ENCODE peak calls at places on chromosomes 16 and 17, in ten cellular contexts. A is retinal pigment epithelial cell, N is MM.1S, I is cardiac fibroblast, U is pancreas, Q is mesothelial cell of epicardium, M is uterus, E is BE2C, J is nephron progenitor cell, L is GM06990. F is an unnamed sample.

GRCh38 chr16:24150282-24150681 is 105.9 kb upstream of the CACNG3 start:
- DNase-seq in N (no peak), E (no peak), Q (no peak), M (no peak), U (no peak), A (no peak), J (no peak), I (no peak), L (no peak), F (no peak)

GRCh38 chr16:77780378-77780837 is 8.0 kb upstream of the VAT1L start:
- DNase-seq in A (no peak), L (no peak), Q (no peak), E (no peak), U (no peak), M (peak; percentile 21), N (no peak), I (peak; percentile 81), J (no peak), F (no peak)

GRCh38 chr16:2341456-2342447 is 1.2 kb upstream of the ABCA3 start:
- DNase-seq in N (no peak), L (no peak), U (peak; percentile 21), I (no peak), A (no peak), Q (no peak), E (no peak), J (peak; percentile 29), M (peak; percentile 30), F (no peak)

GRCh38 chr17:46764709-46765401 is 53.6 kb downstream of the WNT3 start:
- DNase-seq in A (peak; percentile 45), I (peak; percentile 87), L (no peak), U (peak; percentile 43), E (peak; percentile 71), Q (no peak), M (no peak), N (no peak), J (no peak), F (no peak)

GRCh38 chr16:50588276-50588675 is 40.1 kb downstream of the NKD1 start:
- DNase-seq in E (no peak), Q (no peak), A (no peak), U (no peak), N (no peak), J (no peak), M (no peak), I (no peak), L (no peak), F (no peak)

GRCh38 chr16:28597692-28598261 is 927 bp upstream of the SULT1A2 start:
- DNase-seq in J (peak; percentile 28), I (no peak), Q (no peak), A (no peak), E (no peak), M (no peak), L (no peak), U (no peak), N (peak; percentile 41), F (no peak)

GRCh38 chr17:17061516-17061915 is 19.3 kb downstream of the MPRIP start:
- DNase-seq in A (no peak), M (no peak), N (no peak), Q (no peak), J (no peak), I (no peak), U (no peak), E (no peak), L (no peak), F (no peak)

GRCh38 chr16:74320707-74321106 is 24.1 kb downstream of the PSMD7 start:
- DNase-seq in Q (no peak), I (no peak), U (peak; percentile 46), L (no peak), E (no peak), N (no peak), J (no peak), M (no peak), A (no peak), F (no peak)

GRCh38 chr17:44005865-44006580 is 1.6 kb downstream of the NAGS start:
- DNase-seq in I (no peak), M (no peak), Q (no peak), U (peak; percentile 47), J (peak; percentile 46), L (peak; percentile 32), N (peak; percentile 25), E (peak; percentile 68), A (no peak), F (peak; percentile 57)

GRCh38 chr16:81778861-81779539 is at the start of gene PLCG2:
- DNase-seq in Q (peak; percentile 53), M (peak; percentile 47), A (no peak), E (peak; percentile 70), N (peak; percentile 66), U (peak; percentile 58), I (peak; percentile 22), L (peak; percentile 85), J (peak; percentile 86), F (peak; percentile 92)
- TF ChIP-seq CTCF in Q (no peak), M (no peak), A (no peak), E (no peak), N (no peak), U (no peak), I (no peak), L (no peak), J (no peak), F (no peak)

GRCh38 chr17:381941-382643 is 29.5 kb upstream of the RPH3AL start:
- DNase-seq in E (no peak), L (no peak), Q (no peak), J (peak; percentile 30), N (no peak), I (no peak), M (no peak), A (no peak), U (no peak), F (no peak)

GRCh38 chr17:384622-385194 is 32.1 kb upstream of the RPH3AL start:
- DNase-seq in U (no peak), Q (no peak), N (no peak), J (peak; percentile 45), E (no peak), M (no peak), L (no peak), A (no peak), I (no peak), F (no peak)

GRCh38 chr17:383771-384621 is 31.4 kb upstream of the RPH3AL start:
- DNase-seq in I (no peak), A (no peak), M (no peak), U (no peak), E (no peak), J (no peak), N (no peak), L (no peak), Q (no peak), F (no peak)

GRCh38 chr17:385195-385835 is 32.7 kb upstream of the RPH3AL start:
- DNase-seq in E (peak; percentile 23), Q (peak; percentile 36), N (no peak), A (no peak), M (peak; percentile 44), J (peak; percentile 66), I (no peak), L (no peak), U (peak; percentile 53), F (no peak)

GRCh38 chr17:382644-383533 is 30.3 kb upstream of the RPH3AL start:
- DNase-seq in I (peak; percentile 76), M (no peak), J (peak; percentile 72), A (peak; percentile 6), Q (no peak), U (no peak), L (no peak), E (peak; percentile 39), N (no peak), F (no peak)
- TF ChIP-seq CTCF in I (no peak), M (no peak), J (no peak), A (no peak), Q (no peak), U (no peak), L (no peak), E (no peak), N (no peak), F (no peak)

DNA sequence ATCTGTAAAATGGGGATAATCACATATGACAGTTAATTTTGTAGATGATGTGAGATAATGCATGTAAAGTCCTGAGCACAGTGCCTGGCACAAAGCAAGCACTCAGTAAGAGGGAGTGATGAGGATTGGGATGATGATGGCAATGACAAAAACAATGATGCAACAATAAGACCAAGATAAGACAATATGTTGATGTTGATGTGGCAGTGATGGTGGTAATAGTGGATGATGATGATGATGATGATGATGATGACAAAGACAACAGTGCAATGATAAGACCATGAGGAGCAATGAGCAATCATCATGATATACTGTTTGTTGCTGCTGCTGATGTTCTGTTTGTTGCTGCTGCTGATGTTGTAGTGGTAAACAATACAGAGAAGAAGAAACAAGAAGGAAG is 344.1 kb downstream of the NPIPA8 start:
- DNase-seq in E (no peak), I (no peak), M (no peak), Q (no peak), A (no peak), N (no peak), U (no peak), J (no peak), L (no peak), F (no peak)
- TF ChIP-seq CTCF in E (no peak), I (no peak), M (no peak), Q (no peak), A (no peak), N (no peak), U (no peak), J (no peak), L (no peak), F (no peak)

GRCh38 chr17:62718420-62718819 is 89.7 kb downstream of the MARCHF10 start:
- DNase-seq in I (peak; percentile 86), Q (no peak), J (no peak), U (no peak), N (no peak), L (no peak), M (no peak), A (no peak), E (peak; percentile 35), F (no peak)

GRCh38 chr17:62714016-62714777 is 86.7 kb downstream of the MRC2 start:
- DNase-seq in A (no peak), I (peak; percentile 75), M (no peak), U (no peak), Q (no peak), N (no peak), J (no peak), L (no peak), E (no peak), F (no peak)

GRCh38 chr17:62717589-62718342 is 90.3 kb downstream of the MRC2 start:
- DNase-seq in I (no peak), N (no peak), M (no peak), J (no peak), L (no peak), U (no peak), Q (no peak), E (no peak), A (no peak), F (no peak)

GRCh38 chr17:62716834-62717588 is 89.5 kb downstream of the MRC2 start:
- DNase-seq in A (no peak), L (no peak), I (no peak), Q (no peak), M (no peak), N (no peak), E (no peak), J (no peak), U (no peak), F (no peak)

GRCh38 chr17:62715882-62716390 is 88.5 kb downstream of the MRC2 start:
- DNase-seq in L (no peak), M (no peak), I (no peak), Q (no peak), E (no peak), A (no peak), U (no peak), J (no peak), N (no peak), F (no peak)
- TF ChIP-seq CTCF in L (no peak), M (no peak), I (no peak), Q (no peak), E (no peak), A (no peak), U (no peak), J (no peak), N (no peak), F (no peak)

F was measured in GM10248.